ENCODE peak calls at places on chromosomes 7 and 10, in four cellular contexts. O is brain microvascular endothelial cell, N is AG08396, G is OCI-LY7. R is an unnamed sample.

GRCh38 chr7:32761451-32762320 is 129.9 kb downstream of the KBTBD2 start:
- DNase-seq in O (no peak), N (no peak), G (no peak), R (no peak)

GRCh38 chr7:18663321-18663720 is 167.8 kb downstream of the HDAC9 start:
- DNase-seq in O (no peak), N (no peak), G (no peak), R (no peak)

GRCh38 chr7:123580406-123581161 is 21.0 kb upstream of the ASB15 start:
- DNase-seq in O (peak; percentile 59), N (peak; percentile 32), G (peak; percentile 32), R (peak; percentile 33)

GRCh38 chr7:80950550-80950967 is 31.7 kb upstream of the SEMA3C start:
- DNase-seq in O (no peak), N (no peak), G (no peak), R (no peak)

GRCh38 chr10:43130756-43131155 is 7.5 kb upstream of the CSGALNACT2 start:
- DNase-seq in O (no peak), N (no peak), G (no peak), R (no peak)

GRCh38 chr10:63976538-63976937 is 455.3 kb downstream of the REEP3 start:
- DNase-seq in O (peak; percentile 52), N (peak; percentile 16), G (peak; percentile 37), R (peak; percentile 34)

GRCh38 chr7:151895008-151895661 is 18.2 kb upstream of the PRKAG2 start:
- DNase-seq in O (no peak), N (no peak), G (no peak), R (no peak)

GRCh38 chr10:48598243-48598935 is 6.5 kb downstream of the ARHGAP22 start:
- DNase-seq in O (no peak), N (no peak), G (no peak), R (no peak)

GRCh38 chr10:14602807-14603538 is 171.7 kb downstream of the FAM107B start:
- DNase-seq in O (no peak), N (no peak), G (peak; percentile 53), R (peak; percentile 22)

GRCh38 chr10:14397069-14397468 is 66.3 kb upstream of the FRMD4A start:
- DNase-seq in O (peak; percentile 98), N (peak; percentile 86), G (no peak), R (peak; percentile 95)

GRCh38 chr7:28812641-28813040 is 145.5 kb downstream of the TRIL start:
- DNase-seq in O (no peak), N (no peak), G (no peak), R (no peak)

GRCh38 chr7:103660455-103661371 is 214.7 kb upstream of the SLC26A5 start:
- DNase-seq in O (peak; percentile 46), N (peak; percentile 11), G (no peak), R (peak; percentile 85)

GRCh38 chr7:74584160-74584954 is 73.2 kb upstream of the GTF2I start:
- DNase-seq in O (no peak), N (no peak), G (no peak), R (no peak)

GRCh38 chr10:95818663-95819062 is 62.7 kb downstream of the ENTPD1 start:
- DNase-seq in O (peak; percentile 85), N (peak; percentile 68), G (no peak), R (peak; percentile 83)

GRCh38 chr7:6015917-6016652 is 7.0 kb downstream of the AIMP2 start:
- DNase-seq in O (peak; percentile 71), N (peak; percentile 71), G (peak; percentile 51), R (no peak)

GRCh38 chr10:90930070-90930837 is 9.4 kb upstream of the ANKRD1 start:
- DNase-seq in O (peak; percentile 72), N (peak; percentile 49), G (no peak), R (peak; percentile 43)

GRCh38 chr7:93365341-93365740 is 133.2 kb downstream of the VPS50 start:
- DNase-seq in O (no peak), N (no peak), G (no peak), R (no peak)

GRCh38 chr10:89173075-89173474 is 34.0 kb downstream of the CH25H start:
- DNase-seq in O (no peak), N (no peak), G (no peak), R (no peak)

GRCh38 chr7:158237672-158238335 is 349.8 kb downstream of the PTPRN2 start:
- DNase-seq in O (no peak), N (no peak), G (no peak), R (no peak)

GRCh38 chr7:97200043-97200442 is 82.5 kb downstream of the SDHAF3 start:
- DNase-seq in O (no peak), N (no peak), G (no peak), R (no peak)

GRCh38 chr10:30433286-30433778 is 652 bp upstream of the MAP3K8 start:
- DNase-seq in O (peak; percentile 58), N (peak; percentile 63), G (peak; percentile 38), R (peak; percentile 84)

GRCh38 chr7:147013820-147014219 is 897.2 kb downstream of the CNTNAP2 start:
- DNase-seq in O (peak; percentile 47), N (no peak), G (no peak), R (no peak)

GRCh38 chr7:68573271-68574000 is 1024.8 kb upstream of the AUTS2 start:
- DNase-seq in O (no peak), N (no peak), G (peak; percentile 98), R (no peak)

GRCh38 chr7:138982204-138982623 is 1.0 kb upstream of the KIAA1549 start:
- DNase-seq in O (no peak), N (no peak), G (no peak), R (no peak)

GRCh38 chr7:139909379-139910050 is 80.5 kb downstream of the TBXAS1 start:
- DNase-seq in O (peak; percentile 66), N (peak; percentile 26), G (no peak), R (no peak)

GRCh38 chr7:116689787-116690186 is 17.8 kb downstream of the MET start:
- DNase-seq in O (no peak), N (no peak), G (peak; percentile 13), R (peak; percentile 31)

GRCh38 chr10:99659868-99660366 is 608 bp downstream of the ENTPD7 start:
- DNase-seq in O (no peak), N (peak; percentile 7), G (peak; percentile 1), R (no peak)

GRCh38 chr7:137919987-137920386 is 73.2 kb upstream of the DGKI start:
- DNase-seq in O (no peak), N (no peak), G (no peak), R (no peak)

GRCh38 chr10:17536221-17536620 is 81.0 kb downstream of the HACD1 start:
- DNase-seq in O (no peak), N (no peak), G (no peak), R (no peak)

GRCh38 chr7:154913645-154914579 is 89.0 kb downstream of the PAXIP1 start:
- DNase-seq in O (peak; percentile 70), N (peak; percentile 88), G (peak; percentile 67), R (peak; percentile 49)

GRCh38 chr10:97550336-97551149 is 22.0 kb upstream of the ANKRD2 start:
- DNase-seq in O (no peak), N (no peak), G (no peak), R (no peak)

GRCh38 chr7:121624922-121625321 is 228.8 kb upstream of the FAM3C start:
- DNase-seq in O (peak; percentile 70), N (no peak), G (no peak), R (no peak)

R was measured in kidney glomerular epithelial cell.